ENCODE peak calls at places on chromosomes 7 and 10, in five cellular contexts. H, S, I, Q and W are unnamed samples.

GRCh38 chr10:29798876-29799690 is 164.3 kb upstream of the SVIL start:
- DNase-seq in H (no peak), S (no peak), I (no peak), Q (no peak), W (no peak)

GRCh38 chr7:19713676-19714075 is 4.8 kb upstream of the POLR1F start:
- DNase-seq in H (peak), S (peak), I (peak), Q (no peak), W (no peak)

GRCh38 chr10:126584836-126585235 is 85.7 kb downstream of the C10orf90 start:
- DNase-seq in H (no peak), S (no peak), I (peak), Q (no peak), W (no peak)

GRCh38 chr10:117757121-117757795 is 214.7 kb downstream of the EMX2 start:
- DNase-seq in H (no peak), S (no peak), I (no peak), Q (no peak), W (no peak)

GRCh38 chr10:44566786-44567185 is 181.9 kb upstream of the CXCL12 start:
- DNase-seq in H (no peak), S (no peak), I (no peak), Q (no peak), W (no peak)

GRCh38 chr10:58291538-58292174 is 22.7 kb downstream of the CISD1 start:
- DNase-seq in H (peak), S (peak), I (peak), Q (no peak), W (no peak)

GRCh38 chr10:46001187-46001756 is 29.0 kb downstream of the TIMM23 start:
- DNase-seq in H (no peak), S (no peak), I (no peak), Q (no peak), W (no peak)

GRCh38 chr10:132533571-132534260 is 3.9 kb upstream of the INPP5A start:
- DNase-seq in H (no peak), S (no peak), I (no peak), Q (no peak), W (no peak)

GRCh38 chr7:82805527-82805960 is 357.1 kb downstream of the PCLO start:
- DNase-seq in H (peak), S (peak), I (no peak), Q (no peak), W (peak)

GRCh38 chr10:126124923-126125322 is 228.6 kb downstream of the FANK1 start:
- DNase-seq in H (no peak), S (peak), I (no peak), Q (no peak), W (no peak)